ENCODE peak calls at places on chromosomes 11 and 22, in four cellular contexts. E is HepG2, L is K562, Q is SK-N-SH. I is an unnamed sample.

GRCh38 chr11:32310218-32310601 is 125.1 kb downstream of the WT1 start:
- DNase-seq in E (no peak), L (no peak), Q (no peak), I (no peak)

GRCh38 chr11:91459840-91460239 is 764.8 kb upstream of the FAT3 start:
- DNase-seq in E (no peak), L (no peak), Q (no peak), I (no peak)

GRCh38 chr11:73154178-73154577 is 12.1 kb upstream of the FCHSD2 start:
- DNase-seq in E (no peak), L (no peak), Q (no peak), I (no peak)

GRCh38 chr11:43575931-43576833 is 104.4 kb upstream of the HSD17B12 start:
- DNase-seq in E (no peak), L (no peak), Q (no peak), I (no peak)

GRCh38 chr11:26974068-26974790 is 19.7 kb upstream of the FIBIN start:
- DNase-seq in E (no peak), L (no peak), Q (no peak), I (no peak)

GRCh38 chr22:29679316-29679715 is 40.5 kb upstream of the CABP7 start:
- DNase-seq in E (no peak), L (no peak), Q (no peak), I (no peak)

GRCh38 chr22:27782065-27782464 is 19.5 kb downstream of the MN1 start:
- DNase-seq in E (no peak), L (no peak), Q (no peak), I (no peak)

GRCh38 chr11:121090145-121090721 is 10.8 kb upstream of the TECTA start:
- DNase-seq in E (no peak), L (no peak), Q (peak), I (no peak)

GRCh38 chr22:25348391-25348790 is 129.0 kb downstream of the CRYBB2 start:
- DNase-seq in E (no peak), L (no peak), Q (no peak), I (no peak)
- TF ChIP-seq FOXJ3 in E (no peak), L (no peak), Q (no peak), I (no peak)

GRCh38 chr11:126511475-126512115 is 156.1 kb downstream of the ST3GAL4 start:
- DNase-seq in E (no peak), L (no peak), Q (no peak), I (no peak)

GRCh38 chr11:126507646-126508045 is 152.2 kb downstream of the ST3GAL4 start:
- DNase-seq in E (no peak), L (no peak), Q (no peak), I (no peak)

GRCh38 chr11:126512251-126512650 is 156.8 kb downstream of the ST3GAL4 start:
- DNase-seq in E (no peak), L (no peak), Q (no peak), I (no peak)

GRCh38 chr11:126512741-126513715 is 157.5 kb downstream of the ST3GAL4 start:
- DNase-seq in E (no peak), L (no peak), Q (no peak), I (no peak)

GRCh38 chr11:126510621-126511370 is 155.3 kb downstream of the ST3GAL4 start:
- DNase-seq in E (no peak), L (no peak), Q (no peak), I (no peak)
- TF ChIP-seq FOXJ3 in E (no peak), L (no peak), Q (no peak), I (no peak)

GRCh38 chr11:69260622-69261021 is 33.3 kb upstream of the MYEOV start:
- DNase-seq in E (no peak), L (no peak), Q (no peak), I (no peak)
- TF ChIP-seq FOXJ3 in E (no peak), L (no peak), Q (no peak), I (no peak)

GRCh38 chr11:124837491-124837856 is 27.8 kb upstream of the ROBO3 start:
- DNase-seq in E (peak), L (peak), Q (peak), I (no peak)
- TF ChIP-seq FOXJ3 in E (no peak), L (no peak), Q (no peak), I (no peak)

DNA sequence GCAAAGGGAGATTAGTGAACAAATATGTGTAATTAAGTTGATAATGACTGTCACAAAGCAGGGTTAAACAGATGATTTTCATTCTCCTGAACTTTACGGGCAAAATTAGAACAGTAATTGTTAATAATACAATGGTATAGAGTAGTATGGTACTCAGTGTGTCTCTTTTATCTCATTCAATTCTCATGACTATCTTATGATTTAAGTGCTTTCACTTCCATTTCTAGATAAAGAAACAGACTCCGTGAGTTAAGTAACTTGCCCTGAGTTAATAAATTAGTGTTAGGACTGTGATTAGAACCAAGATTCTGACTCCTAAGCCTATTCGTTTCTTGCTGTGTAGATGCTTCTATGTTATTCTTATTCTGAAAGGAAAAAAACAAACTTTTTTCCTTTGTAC is 22.0 kb downstream of the PIH1D2 start:
- DNase-seq in E (no peak), L (no peak), Q (no peak), I (no peak)
- TF ChIP-seq FOXJ3 in E (no peak), L (no peak), Q (no peak), I (no peak)

DNA sequence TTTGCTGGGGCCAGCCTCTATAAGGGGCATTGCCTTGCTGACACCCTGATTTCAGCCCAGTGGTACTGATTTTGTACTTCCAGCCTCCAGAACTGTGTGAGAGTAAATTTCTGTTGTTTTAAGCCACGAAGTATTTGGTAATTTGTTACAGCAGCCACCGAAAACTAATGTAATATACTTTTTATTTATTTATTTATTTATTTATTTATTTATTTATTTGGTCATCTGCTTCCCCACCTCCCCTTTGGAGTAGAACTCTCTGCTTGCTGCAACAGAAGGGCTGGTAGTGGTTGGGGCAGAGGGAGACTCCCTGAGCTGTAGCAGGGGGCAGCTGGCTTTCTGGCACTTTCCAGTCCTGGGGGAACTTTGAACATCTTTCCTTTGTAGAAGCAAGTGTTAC is 128.4 kb upstream of the RAG2 start:
- DNase-seq in E (no peak), L (no peak), Q (no peak), I (no peak)
- TF ChIP-seq FOXJ3 in E (no peak), L (no peak), Q (no peak), I (no peak)

GRCh38 chr22:48807155-48807554 is 1020.5 kb downstream of the BRD1 start:
- DNase-seq in E (no peak), L (no peak), Q (no peak), I (no peak)

GRCh38 chr22:48808038-48808960 is 1019.4 kb downstream of the BRD1 start:
- DNase-seq in E (no peak), L (no peak), Q (no peak), I (no peak)

GRCh38 chr22:48806227-48806781 is 1021.4 kb downstream of the BRD1 start:
- DNase-seq in E (no peak), L (no peak), Q (no peak), I (no peak)

DNA sequence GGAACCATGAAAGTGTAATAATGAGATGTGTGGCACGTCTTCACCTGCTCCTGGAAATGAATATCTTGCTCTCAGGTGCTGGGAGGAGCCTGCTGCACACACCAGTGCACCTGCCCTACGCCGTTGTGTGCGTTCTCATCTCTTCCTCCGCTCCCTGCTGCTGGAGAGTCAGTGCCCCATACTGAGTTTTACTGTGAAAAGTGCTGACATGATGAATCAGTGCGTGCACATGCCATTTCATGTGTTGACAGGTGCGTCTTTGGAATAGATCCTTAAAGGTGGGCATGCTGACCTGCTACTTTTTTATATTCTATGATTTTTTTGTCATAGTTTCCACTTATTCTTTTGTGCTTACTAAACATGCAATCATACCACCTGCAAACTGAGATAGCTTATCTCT is 1015.8 kb downstream of the BRD1 start:
- DNase-seq in E (no peak), L (no peak), Q (no peak), I (no peak)
- TF ChIP-seq FOXJ3 in E (no peak), L (no peak), Q (no peak), I (no peak)

GRCh38 chr22:50190182-50190951 is 4.7 kb downstream of the TRABD start:
- DNase-seq in E (no peak), L (peak), Q (peak), I (peak)
- TF ChIP-seq FOXJ3 in E (no peak), L (no peak), Q (peak), I (no peak)

GRCh38 chr11:114916406-114916805 is 238.1 kb downstream of the NXPE2 start:
- DNase-seq in E (no peak), L (no peak), Q (peak), I (no peak)
- TF ChIP-seq FOXJ3 in E (no peak), L (no peak), Q (no peak), I (no peak)